ENCODE peak calls at places on chromosome 1, in five cellular contexts. F is mammary epithelial cell, A is PC-3, M is HepG2, D is neural progenitor cell. R is an unnamed sample.

GRCh38 chr1:65840683-65841082 is 48.0 kb downstream of the PDE4B start:
- DNase-seq in F (no peak), D (no peak), A (no peak), M (no peak), R (no peak)

GRCh38 chr1:55050283-55050682 is 10.9 kb downstream of the PCSK9 start:
- DNase-seq in M (no peak), F (no peak), D (no peak), A (no peak), R (peak; percentile 68)

GRCh38 chr1:113784104-113784779 is 25.0 kb upstream of the PHTF1 start:
- DNase-seq in M (no peak), A (no peak), D (no peak), F (peak; percentile 20), R (peak; percentile 56)

GRCh38 chr1:109197163-109198042 is 16.3 kb upstream of the SARS1 start:
- DNase-seq in F (peak; percentile 97), M (peak; percentile 82), D (no peak), A (peak; percentile 98), R (peak; percentile 97)

GRCh38 chr1:152442291-152442690 is 28.2 kb upstream of the CRNN start:
- DNase-seq in M (no peak), A (no peak), F (no peak), D (no peak), R (no peak)

GRCh38 chr1:170556910-170557309 is 24.9 kb downstream of the GORAB start:
- DNase-seq in M (no peak), F (no peak), D (no peak), A (no peak), R (peak; percentile 82)

GRCh38 chr1:227899141-227899819 is 48.5 kb downstream of the WNT9A start:
- DNase-seq in M (no peak), A (no peak), F (no peak), D (no peak), R (no peak)

GRCh38 chr1:117128323-117129079 is 7.0 kb upstream of the TRIM45 start:
- DNase-seq in A (peak; percentile 72), D (peak; percentile 17), F (peak; percentile 16), M (no peak), R (peak; percentile 45)

GRCh38 chr1:161193561-161194235 is 5.2 kb downstream of the ADAMTS4 start:
- DNase-seq in M (no peak), D (no peak), A (no peak), F (no peak), R (no peak)

GRCh38 chr1:14598007-14598497 is 433 bp upstream of the KAZN start:
- DNase-seq in F (no peak), A (no peak), D (peak; percentile 67), M (no peak), R (no peak)

GRCh38 chr1:6205849-6206845 is at the start of gene RNF207:
- DNase-seq in M (peak; percentile 77), D (peak; percentile 86), A (peak; percentile 95), F (peak; percentile 84), R (peak; percentile 32)

GRCh38 chr1:100631015-100631521 is 88.5 kb upstream of the VCAM1 start:
- DNase-seq in D (no peak), M (no peak), A (peak; percentile 74), F (peak; percentile 90), R (peak; percentile 99)

GRCh38 chr1:53740621-53741105 is 1.7 kb upstream of the GLIS1 start:
- DNase-seq in D (no peak), M (peak; percentile 74), F (no peak), A (peak; percentile 74), R (peak; percentile 90)

GRCh38 chr1:200676829-200677228 is 7.1 kb upstream of the DDX59 start:
- DNase-seq in A (no peak), M (no peak), F (no peak), D (no peak), R (no peak)

GRCh38 chr1:192654607-192655389 is 18.9 kb downstream of the RGS13 start:
- DNase-seq in A (peak; percentile 77), D (no peak), F (peak; percentile 21), M (no peak), R (peak; percentile 34)

GRCh38 chr1:61330018-61330417 is 247.7 kb downstream of the NFIA start:
- DNase-seq in M (no peak), F (no peak), D (no peak), A (peak; percentile 80), R (no peak)

GRCh38 chr1:158002630-158003408 is 9.4 kb downstream of the KIRREL1 start:
- DNase-seq in F (peak; percentile 38), M (no peak), A (no peak), D (peak; percentile 90), R (peak; percentile 53)

GRCh38 chr1:60559371-60559770 is 485.8 kb upstream of the C1orf87 start:
- DNase-seq in F (no peak), D (no peak), M (no peak), A (no peak), R (no peak)

DNA sequence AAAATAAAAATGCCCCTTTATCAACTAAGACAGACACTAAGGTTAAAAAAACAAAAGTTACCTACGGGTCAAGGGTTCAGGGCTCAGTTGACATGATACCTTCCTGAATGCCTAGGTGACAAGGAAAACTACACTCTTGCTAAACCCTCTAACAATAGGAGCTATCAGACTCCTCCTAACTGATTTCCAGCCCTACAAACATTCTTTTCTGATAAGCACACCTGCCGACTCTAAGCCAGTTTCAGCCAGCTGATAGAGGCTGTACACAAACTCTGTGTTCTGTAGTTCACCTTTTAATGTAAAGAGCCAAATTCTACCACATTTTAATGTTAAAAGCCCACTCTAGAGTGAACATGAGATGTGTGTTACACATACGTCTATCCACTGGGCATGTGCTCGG is 40.2 kb upstream of the FAM163A start:
- DNase-seq in D (no peak), M (no peak), A (no peak), F (no peak), R (no peak)
- H3K9ac ChIP-seq in D (no peak overlapping the region), M (no peak overlapping the region), A (no peak overlapping the region), F (no peak overlapping the region), R (no peak overlapping the region)

DNA sequence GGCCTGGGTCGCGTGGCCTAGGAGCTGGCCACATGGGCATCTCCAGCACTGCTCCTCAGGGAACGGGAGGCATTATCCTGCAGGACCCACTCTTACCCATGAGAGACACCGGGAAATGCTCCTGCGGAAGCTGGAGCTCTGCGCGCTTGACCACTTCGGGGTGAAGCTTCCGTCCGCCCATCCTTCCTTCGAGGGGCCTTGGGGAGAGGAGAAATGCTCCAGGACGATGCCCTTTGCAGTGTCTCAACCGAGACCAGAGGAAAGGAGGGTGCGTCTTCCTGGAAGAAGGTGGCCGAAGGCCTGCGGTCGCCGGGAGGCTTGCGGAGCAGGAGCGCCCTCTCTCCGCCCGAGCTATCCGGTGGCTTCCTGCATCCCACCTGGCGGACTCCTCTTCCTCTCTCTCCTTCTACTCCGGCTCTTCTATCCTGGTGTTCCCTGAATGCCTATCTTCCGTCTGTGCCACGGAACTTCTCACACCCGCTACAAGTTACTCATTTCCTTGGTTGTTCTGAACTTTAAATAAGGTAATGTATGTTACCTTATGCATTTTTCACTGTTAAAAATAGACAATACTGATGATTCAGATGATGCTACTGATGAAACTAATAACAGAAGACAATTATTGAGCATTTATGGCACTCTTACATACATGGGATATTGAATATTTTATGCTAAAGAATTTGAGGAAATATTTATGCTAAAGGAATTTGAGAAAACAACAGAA is 91.4 kb downstream of the PRKAB2 start:
- DNase-seq in A (no peak), F (no peak), M (no peak), D (no peak), R (no peak)
- TF ChIP-seq EZH2 in A (no peak), F (peak; percentile 95), M (no peak), D (no peak), R (no peak)

GRCh38 chr1:172002725-172003345 is 161.5 kb downstream of the DNM3 start:
- DNase-seq in A (peak; percentile 94), M (peak; percentile 37), F (peak; percentile 40), D (peak; percentile 59), R (peak; percentile 63)
- TF ChIP-seq CTCF in A (peak; percentile 100), M (peak; percentile 64), F (peak; percentile 76), D (peak; percentile 78), R (peak; percentile 85)

DNA sequence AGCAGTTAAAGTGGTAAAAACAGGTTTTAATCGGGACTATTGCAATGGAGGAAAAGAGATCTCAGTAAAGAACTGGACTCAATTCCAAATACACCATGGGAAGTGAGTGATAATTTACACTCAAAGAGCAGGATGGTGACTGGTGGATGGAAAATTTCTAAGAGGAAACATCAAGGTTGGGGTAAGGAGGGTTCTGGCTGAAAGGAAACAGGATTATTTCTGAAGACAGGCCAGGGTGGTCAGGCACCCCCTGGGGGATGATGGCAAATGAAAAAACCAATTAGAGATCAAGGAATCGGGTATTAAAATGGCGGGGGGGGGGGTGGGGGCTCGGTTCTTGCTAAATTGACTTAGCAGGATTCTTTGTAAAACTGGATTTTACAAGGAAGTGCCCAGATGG is 12.3 kb upstream of the HSD11B1 start:
- DNase-seq in M (no peak), D (no peak), A (no peak), F (no peak), R (no peak)
- H3K9ac ChIP-seq in M (no peak overlapping the region), D (no peak overlapping the region), A (no peak overlapping the region), F (peak overlapping the region; percentile 32), R (no peak overlapping the region)

GRCh38 chr1:47725000-47725731 is 272.0 kb downstream of the TRABD2B start:
- DNase-seq in M (no peak), A (peak; percentile 14), F (no peak), D (peak; percentile 64), R (no peak)
- TF ChIP-seq EZH2 in M (no peak), A (no peak), F (no peak), D (peak; percentile 86), R (no peak)

GRCh38 chr1:70071597-70071996 is 133.8 kb downstream of the LRRC40 start:
- DNase-seq in D (no peak), M (no peak), A (no peak), F (no peak), R (peak; percentile 70)

GRCh38 chr1:70072239-70072751 is 133.1 kb downstream of the LRRC40 start:
- DNase-seq in A (no peak), F (peak; percentile 14), D (peak; percentile 64), M (no peak), R (peak; percentile 70)

GRCh38 chr1:70079546-70079945 is 125.8 kb downstream of the LRRC40 start:
- DNase-seq in D (no peak), A (no peak), M (no peak), F (no peak), R (no peak)

DNA sequence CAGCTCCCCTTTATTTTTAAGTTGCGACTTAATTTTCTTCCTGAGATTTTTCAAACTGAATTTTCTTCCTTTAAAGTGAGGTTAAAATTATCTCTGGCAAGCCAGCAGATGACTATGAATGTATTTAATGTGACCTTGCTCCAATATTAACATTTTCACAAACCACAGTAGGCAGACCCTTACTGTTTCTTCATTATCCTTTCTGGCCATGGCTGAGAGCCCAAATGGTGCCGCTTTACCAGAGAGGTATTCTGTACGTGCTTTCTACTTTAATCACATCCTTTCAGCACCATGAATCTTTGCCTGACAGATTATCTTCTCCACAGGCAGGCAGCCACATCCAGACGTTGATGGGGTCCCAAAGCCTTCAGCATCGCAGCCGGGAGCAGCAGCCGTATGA is 129.6 kb downstream of the LRRC40 start:
- DNase-seq in D (peak; percentile 13), F (no peak), A (no peak), M (no peak), R (no peak)
- TF ChIP-seq CTCF in D (no peak), F (no peak), A (no peak), M (no peak), R (no peak)

GRCh38 chr1:150258275-150258666 is 697 bp downstream of the CA14 start:
- DNase-seq in A (no peak), M (no peak), D (peak; percentile 39), F (no peak), R (no peak)
- H3K9ac ChIP-seq in A (no peak overlapping the region), M (peak overlapping the region; percentile 75), D (peak overlapping the region; percentile 67), F (no peak overlapping the region), R (no peak overlapping the region)

R was measured in fibroblast of lung.